ENCODE peak calls at places on chromosomes 2 and 18, in four cellular contexts. T is NCI-H146; L is stimulated activated CD4-positive, alpha-beta T cell treated with anti-CD3 and anti-CD28 coated beads, Interleukin-15, amount 100 ng/mL, for 24 hours; S is activated naive CD8-positive, alpha-beta T cell treated with anti-CD3 and anti-CD28 coated beads, Interleukin-2, amount 50 U/mL, for 24 hours. R is an unnamed sample.

GRCh38 chr18:48072428-48073204 is 142.2 kb upstream of the SMAD2 start:
- DNase-seq in T (no peak), L (no peak), S (no peak), R (no peak)

GRCh38 chr2:40282428-40282827 is 169.5 kb downstream of the SLC8A1 start:
- DNase-seq in T (no peak), L (no peak), S (no peak), R (no peak)

GRCh38 chr2:60806988-60807681 is 51.1 kb downstream of the PAPOLG start:
- DNase-seq in T (peak), L (peak), S (peak), R (no peak)

GRCh38 chr18:24797987-24798386 is 337.6 kb downstream of the HRH4 start:
- DNase-seq in T (no peak), L (no peak), S (no peak), R (no peak)

GRCh38 chr2:120637847-120638246 is 97.8 kb upstream of the GLI2 start:
- DNase-seq in T (no peak), L (no peak), S (no peak), R (no peak)

GRCh38 chr2:141467331-141467730 is 663.5 kb downstream of the LRP1B start:
- DNase-seq in T (no peak), L (no peak), S (no peak), R (no peak)

GRCh38 chr2:165562235-165562634 is 92.7 kb downstream of the CSRNP3 start:
- DNase-seq in T (no peak), L (no peak), S (no peak), R (no peak)

GRCh38 chr2:175576875-175577274 is 395.4 kb upstream of the ATP5MC3 start:
- DNase-seq in T (peak), L (no peak), S (no peak), R (no peak)

GRCh38 chr2:6224267-6224666 is 532.1 kb downstream of the SOX11 start:
- DNase-seq in T (no peak), L (no peak), S (no peak), R (no peak)

GRCh38 chr18:79784071-79784913 is 13.4 kb upstream of the KCNG2 start:
- DNase-seq in T (peak), L (no peak), S (no peak), R (peak)

GRCh38 chr2:149055751-149056150 is 17.3 kb downstream of the LYPD6B start:
- DNase-seq in T (no peak), L (no peak), S (no peak), R (no peak)

GRCh38 chr2:2175381-2176090 is 155.5 kb downstream of the MYT1L start:
- DNase-seq in T (no peak), L (no peak), S (no peak), R (no peak)

GRCh38 chr2:118539290-118539689 is 308.2 kb downstream of the EN1 start:
- DNase-seq in T (no peak), L (peak), S (no peak), R (peak)

GRCh38 chr2:147660680-147661079 is 184.1 kb upstream of the ACVR2A start:
- DNase-seq in T (no peak), L (no peak), S (no peak), R (no peak)

GRCh38 chr2:121804340-121804739 is 48.9 kb downstream of the TSN start:
- DNase-seq in T (peak), L (no peak), S (peak), R (peak)

GRCh38 chr2:177830881-177831386 is 241.6 kb downstream of the PDE11A start:
- DNase-seq in T (peak), L (no peak), S (no peak), R (peak)

R was measured in DMS53.